ENCODE peak calls at places on chromosomes 5 and 9, in six cellular contexts. H is A172, B is fibroblast of the aortic adventitia, Q is HT1080, E is mucosa of descending colon, Y is coronary artery. Z is an unnamed sample.

GRCh38 chr9:76298497-76299144 is 95.6 kb downstream of the RFK start:
- DNase-seq in H (no peak), B (peak), Q (no peak), E (no peak), Y (no peak), Z (no peak)

GRCh38 chr9:90974007-90974406 is 172.4 kb downstream of the SYK start:
- DNase-seq in H (no peak), B (peak), Q (no peak), E (no peak), Y (no peak), Z (no peak)

GRCh38 chr9:132644251-132644650 is 25.5 kb downstream of the DDX31 start:
- DNase-seq in H (no peak), B (no peak), Q (peak), E (no peak), Y (no peak), Z (no peak)

GRCh38 chr9:110728058-110728457 is 59.5 kb downstream of the MUSK start:
- DNase-seq in H (no peak), B (no peak), Q (no peak), E (no peak), Y (no peak), Z (no peak)

GRCh38 chr5:108654042-108654441 is 93.7 kb upstream of the FER start:
- DNase-seq in H (peak), B (peak), Q (peak), E (no peak), Y (no peak), Z (no peak)

GRCh38 chr9:95852059-95853032 is 23.1 kb upstream of the ERCC6L2 start:
- DNase-seq in H (peak), B (peak), Q (peak), E (no peak), Y (no peak), Z (no peak)

GRCh38 chr9:112404367-112404979 is 24.6 kb downstream of the HSDL2 start:
- DNase-seq in H (no peak), B (peak), Q (no peak), E (no peak), Y (no peak), Z (no peak)

GRCh38 chr5:561408-561807 is 37.2 kb upstream of the SLC9A3 start:
- DNase-seq in H (no peak), B (no peak), Q (no peak), E (no peak), Y (no peak), Z (no peak)

GRCh38 chr9:138075496-138075895 is 197.9 kb downstream of the CACNA1B start:
- DNase-seq in H (no peak), B (no peak), Q (no peak), E (no peak), Y (peak), Z (peak)

GRCh38 chr9:4490705-4491620 is 695 bp downstream of the SLC1A1 start:
- DNase-seq in H (no peak), B (no peak), Q (no peak), E (peak), Y (no peak), Z (no peak)

GRCh38 chr5:141208478-141208877 is at the start of gene PCDHB12:
- DNase-seq in H (no peak), B (no peak), Q (no peak), E (peak), Y (no peak), Z (no peak)

GRCh38 chr5:51651889-51652288 is 268.6 kb downstream of the ISL1 start:
- DNase-seq in H (no peak), B (peak), Q (peak), E (no peak), Y (no peak), Z (no peak)

GRCh38 chr9:119304566-119304965 is 64.7 kb downstream of the BRINP1 start:
- DNase-seq in H (no peak), B (no peak), Q (no peak), E (no peak), Y (no peak), Z (no peak)

GRCh38 chr5:151005975-151006576 is 14.3 kb upstream of the GPX3 start:
- DNase-seq in H (peak), B (peak), Q (no peak), E (peak), Y (peak), Z (no peak)

GRCh38 chr5:56876325-56876724 is 33.1 kb upstream of the SETD9 start:
- DNase-seq in H (peak), B (no peak), Q (peak), E (no peak), Y (no peak), Z (no peak)

GRCh38 chr5:29143266-29143665 is 2050.2 kb upstream of the CDH6 start:
- DNase-seq in H (no peak), B (no peak), Q (no peak), E (no peak), Y (no peak), Z (no peak)

GRCh38 chr9:4139201-4139600 is 160.7 kb downstream of the GLIS3 start:
- DNase-seq in H (no peak), B (no peak), Q (no peak), E (no peak), Y (no peak), Z (no peak)

GRCh38 chr9:35406183-35406959 is 83.5 kb upstream of the RUSC2 start:
- DNase-seq in H (no peak), B (no peak), Q (no peak), E (peak), Y (no peak), Z (no peak)

GRCh38 chr9:29211681-29212589 is 1638.7 kb upstream of the C9orf72 start:
- DNase-seq in H (peak), B (peak), Q (peak), E (peak), Y (no peak), Z (peak)

GRCh38 chr5:83714780-83715179 is 5.9 kb downstream of the HAPLN1 start:
- DNase-seq in H (no peak), B (no peak), Q (no peak), E (no peak), Y (no peak), Z (no peak)

GRCh38 chr5:135999396-136000139 is 29.2 kb upstream of the TGFBI start:
- DNase-seq in H (peak), B (peak), Q (peak), E (no peak), Y (no peak), Z (no peak)

GRCh38 chr5:171705036-171705435 is 80.6 kb upstream of the SMIM23 start:
- DNase-seq in H (no peak), B (no peak), Q (no peak), E (no peak), Y (peak), Z (no peak)

GRCh38 chr5:10307206-10308148 is at the start of gene CMBL:
- DNase-seq in H (peak), B (peak), Q (peak), E (peak), Y (no peak), Z (no peak)

GRCh38 chr9:138117101-138117750 is 239.6 kb downstream of the CACNA1B start:
- DNase-seq in H (no peak), B (no peak), Q (peak), E (no peak), Y (no peak), Z (peak)

GRCh38 chr9:21919377-21920362 is 74.5 kb downstream of the CDKN2A start:
- DNase-seq in H (no peak), B (peak), Q (no peak), E (peak), Y (no peak), Z (no peak)

GRCh38 chr5:40381676-40382363 is 297.9 kb upstream of the PTGER4 start:
- DNase-seq in H (peak), B (no peak), Q (peak), E (no peak), Y (no peak), Z (no peak)

GRCh38 chr9:108040783-108041182 is 551.2 kb upstream of the KLF4 start:
- DNase-seq in H (peak), B (no peak), Q (peak), E (no peak), Y (no peak), Z (no peak)

GRCh38 chr5:132756542-132756941 is 9.3 kb downstream of the CCNI2 start:
- DNase-seq in H (no peak), B (no peak), Q (no peak), E (no peak), Y (no peak), Z (no peak)

GRCh38 chr9:108057421-108058136 is 568.0 kb upstream of the KLF4 start:
- DNase-seq in H (peak), B (peak), Q (peak), E (peak), Y (no peak), Z (no peak)

GRCh38 chr5:52759381-52759780 is 28.3 kb upstream of the ITGA1 start:
- DNase-seq in H (no peak), B (no peak), Q (no peak), E (no peak), Y (no peak), Z (no peak)

GRCh38 chr5:31993182-31993961 is 180.7 kb downstream of the GOLPH3 start:
- DNase-seq in H (peak), B (peak), Q (no peak), E (no peak), Y (no peak), Z (no peak)

GRCh38 chr5:95773325-95774059 is 42.4 kb downstream of the RHOBTB3 start:
- DNase-seq in H (peak), B (peak), Q (peak), E (no peak), Y (no peak), Z (no peak)

GRCh38 chr9:70935856-70936255 is 185.6 kb downstream of the TRPM3 start:
- DNase-seq in H (no peak), B (peak), Q (no peak), E (no peak), Y (no peak), Z (no peak)

GRCh38 chr9:122536138-122536537 is 9.0 kb upstream of the OR1N1 start:
- DNase-seq in H (no peak), B (no peak), Q (no peak), E (no peak), Y (no peak), Z (no peak)

GRCh38 chr9:76472925-76473324 is 13.9 kb downstream of the GCNT1 start:
- DNase-seq in H (peak), B (no peak), Q (peak), E (peak), Y (no peak), Z (no peak)

GRCh38 chr9:136629879-136630661 is 32.6 kb upstream of the EGFL7 start:
- DNase-seq in H (peak), B (peak), Q (no peak), E (peak), Y (no peak), Z (peak)

GRCh38 chr5:126357585-126358342 is 65.4 kb upstream of the GRAMD2B start:
- DNase-seq in H (no peak), B (no peak), Q (no peak), E (no peak), Y (no peak), Z (no peak)

GRCh38 chr9:8858250-8859161 is 1058.9 kb upstream of the DMAC1 start:
- DNase-seq in H (no peak), B (no peak), Q (no peak), E (peak), Y (peak), Z (no peak)

GRCh38 chr9:82418334-82418733 is 429.8 kb downstream of the SPATA31D1 start:
- DNase-seq in H (no peak), B (no peak), Q (peak), E (no peak), Y (no peak), Z (no peak)

GRCh38 chr9:17349816-17350215 is 215.0 kb downstream of the CNTLN start:
- DNase-seq in H (peak), B (peak), Q (peak), E (no peak), Y (no peak), Z (no peak)